ENCODE peak calls at places on chromosomes 3 and 15, in ten cellular contexts. A, Z, U, H, D, P, Y, C, B and L are unnamed samples.

GRCh38 chr3:64039972-64040733 is 16.9 kb upstream of the PSMD6 start:
- DNase-seq in A (no peak), Z (no peak), U (no peak), H (no peak), D (no peak), P (no peak), Y (no peak), C (no peak), B (no peak), L (no peak)

GRCh38 chr3:190621971-190622370 is 108.1 kb downstream of the IL1RAP start:
- DNase-seq in A (no peak), Z (no peak), U (no peak), H (no peak), D (no peak), P (no peak), Y (no peak), C (no peak), B (no peak), L (no peak)

GRCh38 chr3:186361612-186362408 is at the start of gene DGKG:
- DNase-seq in A (peak), Z (no peak), U (no peak), H (peak), D (no peak), P (no peak), Y (no peak), C (peak), B (peak), L (no peak)

GRCh38 chr3:172221550-172221949 is 182.2 kb downstream of the FNDC3B start:
- DNase-seq in A (no peak), Z (no peak), U (no peak), H (no peak), D (no peak), P (no peak), Y (no peak), C (no peak), B (no peak), L (no peak)

GRCh38 chr15:85624241-85624855 is 170.4 kb downstream of the KLHL25 start:
- DNase-seq in A (no peak), Z (no peak), U (no peak), H (no peak), D (no peak), P (no peak), Y (peak), C (no peak), B (no peak), L (no peak)

GRCh38 chr3:181719298-181719859 is 7.7 kb downstream of the SOX2 start:
- DNase-seq in A (no peak), Z (no peak), U (no peak), H (no peak), D (no peak), P (no peak), Y (no peak), C (no peak), B (no peak), L (no peak)

GRCh38 chr3:111541911-111542483 is at the start of gene CD96:
- DNase-seq in A (no peak), Z (no peak), U (no peak), H (no peak), D (no peak), P (peak), Y (no peak), C (peak), B (no peak), L (no peak)

GRCh38 chr3:142484912-142485435 is 37.1 kb upstream of the XRN1 start:
- DNase-seq in A (no peak), Z (no peak), U (no peak), H (no peak), D (no peak), P (no peak), Y (no peak), C (no peak), B (no peak), L (no peak)

GRCh38 chr3:80983753-80984152 is 777.7 kb downstream of the GBE1 start:
- DNase-seq in A (no peak), Z (no peak), U (no peak), H (no peak), D (no peak), P (no peak), Y (no peak), C (no peak), B (no peak), L (no peak)

GRCh38 chr3:174613173-174613572 is 246.0 kb upstream of the NAALADL2 start:
- DNase-seq in A (no peak), Z (no peak), U (no peak), H (no peak), D (no peak), P (no peak), Y (no peak), C (no peak), B (no peak), L (no peak)

GRCh38 chr3:20648294-20648693 is 462.3 kb upstream of the SGO1 start:
- DNase-seq in A (peak), Z (no peak), U (no peak), H (no peak), D (no peak), P (no peak), Y (peak), C (no peak), B (no peak), L (no peak)

GRCh38 chr15:31403606-31404005 is 77.0 kb downstream of the KLF13 start:
- DNase-seq in A (no peak), Z (no peak), U (no peak), H (no peak), D (no peak), P (no peak), Y (no peak), C (no peak), B (no peak), L (peak)
- TF ChIP-seq CTCF in A (no peak), Z (no peak), U (no peak), H (no peak), D (no peak), P (no peak), Y (no peak), C (no peak), B (no peak), L (no peak)

DNA sequence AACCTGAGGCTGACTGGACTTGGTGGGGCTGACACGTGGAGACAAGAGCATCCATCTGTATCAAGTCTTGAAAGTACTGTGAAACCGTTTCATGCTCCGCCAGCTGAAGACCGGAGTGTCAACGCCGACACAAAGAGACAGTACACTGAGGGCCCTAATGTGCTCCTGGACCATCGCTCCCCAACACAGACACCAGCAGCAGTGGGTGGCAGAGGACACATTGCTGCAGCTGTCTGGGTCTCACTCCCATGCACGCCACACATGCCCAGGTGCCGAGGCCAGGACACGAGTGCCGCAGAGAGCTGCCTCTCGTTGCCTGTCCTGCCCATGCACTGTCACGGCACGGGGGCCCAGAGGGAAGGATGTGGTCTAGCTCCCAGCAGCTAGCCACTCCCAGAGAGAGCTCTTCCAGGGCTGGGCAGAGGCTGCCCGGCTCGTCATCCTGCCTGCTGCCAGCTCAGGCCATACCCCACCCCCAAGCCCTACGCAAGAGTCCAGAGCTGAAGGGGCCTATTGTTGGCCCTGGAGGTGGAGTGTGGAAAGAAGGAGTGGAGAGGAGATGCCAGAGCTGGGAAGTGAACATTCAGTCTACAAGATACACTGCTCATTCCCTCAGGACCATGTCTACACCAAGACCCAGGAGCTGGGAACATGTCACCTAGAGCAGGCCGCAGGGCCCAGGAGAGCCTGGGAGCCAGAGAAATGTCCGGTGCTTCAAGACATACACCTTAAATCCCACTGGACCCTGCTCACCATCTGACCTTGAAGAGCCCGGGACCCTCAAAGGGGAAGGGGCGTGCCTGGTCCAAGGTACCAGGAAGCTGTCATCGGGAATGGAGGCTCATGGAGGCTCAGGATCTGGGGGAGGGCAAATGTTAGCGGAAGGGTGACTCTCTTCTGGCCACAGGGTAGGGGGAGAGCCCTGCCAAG is 7.7 kb downstream of the TNK2 start:
- DNase-seq in A (no peak), Z (no peak), U (no peak), H (peak), D (no peak), P (peak), Y (no peak), C (peak), B (no peak), L (no peak)
- TF ChIP-seq POLR2A in A (no peak), Z (no peak), U (peak), H (no peak), D (peak), P (peak), Y (no peak), C (peak), B (no peak), L (no peak)

GRCh38 chr3:28617821-28618220 is 269.2 kb upstream of the AZI2 start:
- DNase-seq in A (no peak), Z (no peak), U (no peak), H (no peak), D (no peak), P (no peak), Y (no peak), C (no peak), B (no peak), L (no peak)

GRCh38 chr3:28624079-28624478 is 275.5 kb upstream of the AZI2 start:
- DNase-seq in A (no peak), Z (no peak), U (no peak), H (no peak), D (peak), P (no peak), Y (no peak), C (peak), B (no peak), L (no peak)

GRCh38 chr3:28623106-28623505 is 274.5 kb upstream of the AZI2 start:
- DNase-seq in A (no peak), Z (no peak), U (no peak), H (no peak), D (no peak), P (no peak), Y (no peak), C (no peak), B (no peak), L (no peak)
- TF ChIP-seq CTCF in A (no peak), Z (no peak), U (no peak), H (no peak), D (no peak), P (no peak), Y (no peak), C (no peak), B (no peak), L (no peak)

DNA sequence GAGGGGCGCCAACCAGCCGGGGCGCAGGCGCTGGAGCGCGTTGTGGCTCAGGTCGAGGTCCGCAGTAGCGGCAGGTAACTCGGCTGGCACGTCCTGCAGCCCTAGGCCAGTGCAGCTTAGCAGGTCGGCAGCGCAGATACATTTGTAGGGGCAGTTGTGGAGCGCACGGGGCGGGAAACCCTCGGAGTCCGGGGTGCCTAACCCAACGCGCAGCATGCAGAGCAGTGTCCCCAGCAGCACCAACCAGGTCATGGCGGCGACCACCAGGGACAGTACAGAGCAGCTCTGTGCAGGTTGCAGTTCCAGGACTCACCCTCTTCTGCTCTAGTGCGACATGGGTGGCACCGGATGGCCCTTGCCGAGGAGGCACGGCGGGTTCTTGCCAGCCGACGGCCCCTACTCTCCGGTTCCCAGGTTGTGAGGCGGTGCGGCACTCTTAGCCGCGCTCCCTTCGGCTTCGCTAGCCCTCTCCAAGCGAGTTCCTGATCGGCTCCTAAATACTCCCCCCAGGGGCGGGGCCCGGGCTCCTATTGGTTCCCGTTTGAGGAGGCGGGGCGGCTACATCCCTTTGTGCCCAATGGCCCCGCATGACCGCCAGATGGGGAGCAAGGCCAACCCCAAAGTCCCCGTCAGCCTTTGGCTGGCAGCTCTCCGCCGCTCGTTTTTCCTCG is at the start of gene AMIGO3:
- DNase-seq in A (peak), Z (peak), U (peak), H (peak), D (peak), P (peak), Y (peak), C (peak), B (peak), L (peak)
- TF ChIP-seq POLR2A in A (peak), Z (no peak), U (peak), H (peak), D (peak), P (no peak), Y (peak), C (peak), B (peak), L (no peak)

DNA sequence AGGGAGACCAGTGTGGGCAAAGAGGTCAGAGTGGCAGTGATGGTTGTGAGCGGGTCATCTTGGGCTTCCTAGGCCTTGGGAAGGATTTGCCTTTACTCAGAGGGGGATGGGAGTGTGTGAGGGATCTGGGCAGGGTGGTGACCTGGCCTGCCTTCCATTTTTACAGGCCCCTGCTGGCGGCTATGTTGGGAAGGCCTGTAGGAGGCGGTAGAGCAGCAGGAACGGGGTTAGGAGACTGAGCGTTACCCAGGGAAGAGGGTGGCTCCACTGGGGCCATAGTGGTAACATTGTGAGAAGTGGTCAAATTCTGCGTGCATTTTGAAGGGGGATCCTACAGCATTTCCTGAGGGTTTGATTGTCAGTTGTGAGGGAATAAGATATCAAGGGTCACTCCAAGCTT is 307.3 kb upstream of the CTDSPL start:
- DNase-seq in A (no peak), Z (peak), U (no peak), H (no peak), D (no peak), P (no peak), Y (no peak), C (no peak), B (no peak), L (no peak)
- TF ChIP-seq CTCF in A (no peak), Z (peak), U (peak), H (no peak), D (no peak), P (no peak), Y (no peak), C (no peak), B (no peak), L (no peak)

GRCh38 chr15:77066961-77067690 is 3.8 kb downstream of the TSPAN3 start:
- DNase-seq in A (peak), Z (no peak), U (no peak), H (no peak), D (no peak), P (no peak), Y (peak), C (no peak), B (no peak), L (no peak)
- TF ChIP-seq POLR2A in A (no peak), Z (no peak), U (no peak), H (no peak), D (no peak), P (no peak), Y (no peak), C (no peak), B (no peak), L (no peak)

GRCh38 chr3:4717363-4717740 is 224.2 kb downstream of the ITPR1 start:
- DNase-seq in A (no peak), Z (no peak), U (no peak), H (no peak), D (no peak), P (no peak), Y (no peak), C (no peak), B (no peak), L (no peak)
- TF ChIP-seq CTCF in A (no peak), Z (no peak), U (no peak), H (no peak), D (no peak), P (no peak), Y (no peak), C (no peak), B (no peak), L (no peak)

GRCh38 chr15:78437762-78438594 is at the start of gene IREB2:
- DNase-seq in A (peak), Z (peak), U (peak), H (peak), D (peak), P (peak), Y (peak), C (peak), B (peak), L (peak)
- TF ChIP-seq POLR2A in A (peak), Z (peak), U (peak), H (peak), D (peak), P (no peak), Y (peak), C (peak), B (peak), L (no peak)